ENCODE peak calls at places on chromosomes 3 and 15, in four cellular contexts. R is uterus, H is iris pigment epithelial cell, W is Caco-2. K is an unnamed sample.

GRCh38 chr3:104825116-104825515 is 541.6 kb upstream of the ALCAM start:
- DNase-seq in H (peak; percentile 24), R (no peak), W (no peak), K (no peak)

GRCh38 chr15:78943692-78944091 is 1.2 kb downstream of the CTSH start:
- DNase-seq in R (no peak), H (no peak), W (peak; percentile 45), K (no peak)

GRCh38 chr3:156407617-156408225 is 147.2 kb downstream of the SSR3 start:
- DNase-seq in W (no peak), H (no peak), R (no peak), K (no peak)

GRCh38 chr3:98733778-98734281 is 29.3 kb upstream of the ST3GAL6 start:
- DNase-seq in R (no peak), W (peak; percentile 78), H (peak; percentile 42), K (peak; percentile 29)

GRCh38 chr3:60055765-60056164 is 1005.9 kb upstream of the CFAP20DC start:
- DNase-seq in R (no peak), W (no peak), H (no peak), K (peak; percentile 48)

GRCh38 chr15:42315435-42316020 is 42.3 kb upstream of the TMEM87A start:
- DNase-seq in W (no peak), R (no peak), H (no peak), K (no peak)

GRCh38 chr3:182115328-182116045 is 403.8 kb downstream of the SOX2 start:
- DNase-seq in R (no peak), W (no peak), H (no peak), K (no peak)

GRCh38 chr3:45054196-45054857 is 28.2 kb downstream of the CLEC3B start:
- DNase-seq in R (no peak), W (no peak), H (peak; percentile 80), K (no peak)

GRCh38 chr3:11498174-11498573 is 145.5 kb downstream of the VGLL4 start:
- DNase-seq in W (no peak), R (no peak), H (no peak), K (no peak)

GRCh38 chr3:13748500-13748899 is 131.4 kb downstream of the WNT7A start:
- DNase-seq in W (no peak), R (no peak), H (no peak), K (no peak)

GRCh38 chr3:118400886-118401285 is 633.8 kb downstream of the IGSF11 start:
- DNase-seq in W (no peak), R (no peak), H (no peak), K (no peak)

K was measured in brain microvascular endothelial cell.